ENCODE peak calls at places on chromosomes 6 and 20, in nine cellular contexts. One of them, this sample, is unnamed.

GRCh38 chr6:116268589-116269293 is 11.0 kb downstream of the TSPYL1 start:
- DNase-seq in breast epithelium: no peak
- DNase-seq in HepG2: peak; percentile 88
- DNase-seq in brain microvascular endothelial cell: peak; percentile 67
- DNase-seq in AG04450: peak; percentile 65
- DNase-seq in uterus: no peak
- DNase-seq in ovary: no peak
- DNase-seq in cardiac muscle cell: peak; percentile 67
- DNase-seq in adrenal gland: no peak
- DNase-seq in this sample: no peak

GRCh38 chr20:23585449-23585807 is 17.1 kb upstream of the CST9L start:
- DNase-seq in breast epithelium: no peak
- DNase-seq in HepG2: no peak
- DNase-seq in brain microvascular endothelial cell: no peak
- DNase-seq in AG04450: no peak
- DNase-seq in uterus: no peak
- DNase-seq in ovary: no peak
- DNase-seq in cardiac muscle cell: no peak
- DNase-seq in adrenal gland: no peak
- DNase-seq in this sample: no peak

GRCh38 chr6:53912661-53913060 is 117.9 kb downstream of the LRRC1 start:
- DNase-seq in breast epithelium: no peak
- DNase-seq in HepG2: no peak
- DNase-seq in brain microvascular endothelial cell: no peak
- DNase-seq in AG04450: no peak
- DNase-seq in uterus: no peak
- DNase-seq in ovary: no peak
- DNase-seq in cardiac muscle cell: no peak
- DNase-seq in adrenal gland: no peak
- DNase-seq in this sample: no peak

GRCh38 chr6:84597238-84597875 is 167.0 kb downstream of the TBX18 start:
- DNase-seq in breast epithelium: no peak
- DNase-seq in HepG2: no peak
- DNase-seq in brain microvascular endothelial cell: peak; percentile 41
- DNase-seq in AG04450: no peak
- DNase-seq in uterus: no peak
- DNase-seq in ovary: no peak
- DNase-seq in cardiac muscle cell: no peak
- DNase-seq in adrenal gland: no peak
- DNase-seq in this sample: no peak

GRCh38 chr6:18586133-18586532 is 199.0 kb downstream of the RNF144B start:
- DNase-seq in breast epithelium: no peak
- DNase-seq in HepG2: no peak
- DNase-seq in brain microvascular endothelial cell: no peak
- DNase-seq in AG04450: no peak
- DNase-seq in uterus: no peak
- DNase-seq in ovary: no peak
- DNase-seq in cardiac muscle cell: no peak
- DNase-seq in adrenal gland: no peak
- DNase-seq in this sample: no peak

GRCh38 chr6:49550413-49551125 is at the start of gene C6orf141:
- DNase-seq in breast epithelium: no peak
- DNase-seq in HepG2: no peak
- DNase-seq in brain microvascular endothelial cell: no peak
- DNase-seq in AG04450: no peak
- DNase-seq in uterus: no peak
- DNase-seq in ovary: no peak
- DNase-seq in cardiac muscle cell: peak; percentile 34
- DNase-seq in adrenal gland: no peak
- DNase-seq in this sample: no peak

GRCh38 chr20:1299522-1299921 is 29.4 kb downstream of the SDCBP2 start:
- DNase-seq in breast epithelium: no peak
- DNase-seq in HepG2: no peak
- DNase-seq in brain microvascular endothelial cell: no peak
- DNase-seq in AG04450: no peak
- DNase-seq in uterus: no peak
- DNase-seq in ovary: no peak
- DNase-seq in cardiac muscle cell: peak; percentile 16
- DNase-seq in adrenal gland: no peak
- DNase-seq in this sample: no peak

GRCh38 chr6:43052225-43052841 is 1.3 kb downstream of the CUL7 start:
- DNase-seq in breast epithelium: no peak
- DNase-seq in HepG2: no peak
- DNase-seq in brain microvascular endothelial cell: no peak
- DNase-seq in AG04450: no peak
- DNase-seq in uterus: peak; percentile 34
- DNase-seq in ovary: no peak
- DNase-seq in cardiac muscle cell: no peak
- DNase-seq in adrenal gland: no peak
- DNase-seq in this sample: no peak

GRCh38 chr6:122381494-122382083 is 17.9 kb upstream of the HSF2 start:
- DNase-seq in breast epithelium: peak; percentile 23
- DNase-seq in HepG2: peak; percentile 69
- DNase-seq in brain microvascular endothelial cell: peak; percentile 74
- DNase-seq in AG04450: peak; percentile 71
- DNase-seq in uterus: peak; percentile 63
- DNase-seq in ovary: peak; percentile 69
- DNase-seq in cardiac muscle cell: peak; percentile 80
- DNase-seq in adrenal gland: peak; percentile 84
- DNase-seq in this sample: peak; percentile 61

GRCh38 chr6:161107779-161108380 is 116.3 kb downstream of the MAP3K4 start:
- DNase-seq in breast epithelium: no peak
- DNase-seq in HepG2: no peak
- DNase-seq in brain microvascular endothelial cell: no peak
- DNase-seq in AG04450: no peak
- DNase-seq in uterus: no peak
- DNase-seq in ovary: no peak
- DNase-seq in cardiac muscle cell: no peak
- DNase-seq in adrenal gland: no peak
- DNase-seq in this sample: no peak

GRCh38 chr6:15351631-15352030 is 105.8 kb downstream of the JARID2 start:
- DNase-seq in breast epithelium: no peak
- DNase-seq in HepG2: no peak
- DNase-seq in brain microvascular endothelial cell: peak; percentile 63
- DNase-seq in AG04450: peak; percentile 45
- DNase-seq in uterus: peak; percentile 47
- DNase-seq in ovary: peak; percentile 59
- DNase-seq in cardiac muscle cell: no peak
- DNase-seq in adrenal gland: peak; percentile 60
- DNase-seq in this sample: peak; percentile 60

GRCh38 chr6:126811307-126811706 is 307.2 kb upstream of the RSPO3 start:
- DNase-seq in breast epithelium: no peak
- DNase-seq in HepG2: no peak
- DNase-seq in brain microvascular endothelial cell: no peak
- DNase-seq in AG04450: no peak
- DNase-seq in uterus: no peak
- DNase-seq in ovary: no peak
- DNase-seq in cardiac muscle cell: no peak
- DNase-seq in adrenal gland: no peak
- DNase-seq in this sample: no peak

GRCh38 chr6:161954077-161954476 is 680.2 kb upstream of the AGPAT4 start:
- DNase-seq in breast epithelium: no peak
- DNase-seq in HepG2: no peak
- DNase-seq in brain microvascular endothelial cell: no peak
- DNase-seq in AG04450: no peak
- DNase-seq in uterus: no peak
- DNase-seq in ovary: no peak
- DNase-seq in cardiac muscle cell: no peak
- DNase-seq in adrenal gland: no peak
- DNase-seq in this sample: no peak

GRCh38 chr6:32046450-32047083 is 8.4 kb downstream of the CYP21A2 start:
- DNase-seq in breast epithelium: no peak
- DNase-seq in HepG2: peak; percentile 31
- DNase-seq in brain microvascular endothelial cell: no peak
- DNase-seq in AG04450: no peak
- DNase-seq in uterus: peak; percentile 65
- DNase-seq in ovary: peak; percentile 77
- DNase-seq in cardiac muscle cell: no peak
- DNase-seq in adrenal gland: peak; percentile 76
- DNase-seq in this sample: no peak

GRCh38 chr6:170146640-170147039 is 144.2 kb downstream of the DLL1 start:
- DNase-seq in breast epithelium: no peak
- DNase-seq in HepG2: no peak
- DNase-seq in brain microvascular endothelial cell: no peak
- DNase-seq in AG04450: no peak
- DNase-seq in uterus: no peak
- DNase-seq in ovary: no peak
- DNase-seq in cardiac muscle cell: no peak
- DNase-seq in adrenal gland: no peak
- DNase-seq in this sample: no peak

GRCh38 chr6:106194949-106195919 is 109.1 kb downstream of the PRDM1 start:
- DNase-seq in breast epithelium: no peak
- DNase-seq in HepG2: no peak
- DNase-seq in brain microvascular endothelial cell: no peak
- DNase-seq in AG04450: no peak
- DNase-seq in uterus: no peak
- DNase-seq in ovary: no peak
- DNase-seq in cardiac muscle cell: no peak
- DNase-seq in adrenal gland: no peak
- DNase-seq in this sample: no peak

GRCh38 chr6:156686429-156686939 is 90.7 kb upstream of the ARID1B start:
- DNase-seq in breast epithelium: peak; percentile 43
- DNase-seq in HepG2: peak; percentile 70
- DNase-seq in brain microvascular endothelial cell: peak; percentile 40
- DNase-seq in AG04450: no peak
- DNase-seq in uterus: no peak
- DNase-seq in ovary: peak; percentile 28
- DNase-seq in cardiac muscle cell: peak; percentile 65
- DNase-seq in adrenal gland: peak; percentile 56
- DNase-seq in this sample: no peak

GRCh38 chr20:60993647-60994046 is 258.4 kb upstream of the CDH4 start:
- DNase-seq in breast epithelium: no peak
- DNase-seq in HepG2: no peak
- DNase-seq in brain microvascular endothelial cell: no peak
- DNase-seq in AG04450: no peak
- DNase-seq in uterus: no peak
- DNase-seq in ovary: no peak
- DNase-seq in cardiac muscle cell: peak; percentile 15
- DNase-seq in adrenal gland: no peak
- DNase-seq in this sample: no peak
- TF ChIP-seq CTCF in breast epithelium: no peak
- TF ChIP-seq CTCF in HepG2: peak; percentile 32
- TF ChIP-seq CTCF in brain microvascular endothelial cell: peak; percentile 18
- TF ChIP-seq CTCF in AG04450: peak; percentile 52
- TF ChIP-seq CTCF in uterus: no peak
- TF ChIP-seq CTCF in ovary: no peak
- TF ChIP-seq CTCF in cardiac muscle cell: no peak
- TF ChIP-seq CTCF in adrenal gland: no peak
- TF ChIP-seq CTCF in this sample: no peak

DNA sequence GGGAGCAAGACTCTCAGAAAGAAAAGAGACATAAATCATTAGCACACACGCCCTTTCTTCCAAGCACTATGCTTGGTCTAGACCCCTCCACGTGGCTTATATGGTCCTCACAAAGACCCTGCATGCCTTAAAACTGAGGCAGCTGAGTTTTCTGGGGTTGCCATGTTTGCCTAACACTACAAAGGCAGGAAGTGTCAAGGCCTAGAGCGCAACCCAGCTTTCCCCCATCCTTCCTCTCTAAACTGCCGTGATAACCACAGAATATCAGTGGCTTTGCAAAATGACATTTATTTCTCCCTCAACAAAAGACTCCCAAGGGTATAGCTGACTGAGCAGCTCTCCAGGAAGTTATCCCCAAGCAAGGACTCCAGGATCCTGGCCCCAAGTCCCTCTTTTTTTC is 146.4 kb upstream of the TOP1 start:
- DNase-seq in breast epithelium: no peak
- DNase-seq in HepG2: no peak
- DNase-seq in brain microvascular endothelial cell: no peak
- DNase-seq in AG04450: no peak
- DNase-seq in uterus: no peak
- DNase-seq in ovary: no peak
- DNase-seq in cardiac muscle cell: no peak
- DNase-seq in adrenal gland: no peak
- DNase-seq in this sample: no peak
- H3K27ac ChIP-seq in breast epithelium: no peak overlapping the region
- H3K27ac ChIP-seq in HepG2: no peak overlapping the region
- H3K27ac ChIP-seq in brain microvascular endothelial cell: no peak overlapping the region
- H3K27ac ChIP-seq in AG04450: no peak overlapping the region
- H3K27ac ChIP-seq in uterus: no peak overlapping the region
- H3K27ac ChIP-seq in ovary: no peak overlapping the region
- H3K27ac ChIP-seq in cardiac muscle cell: no peak overlapping the region
- H3K27ac ChIP-seq in adrenal gland: no peak overlapping the region
- H3K27ac ChIP-seq in this sample: no peak overlapping the region

GRCh38 chr6:10794239-10794638 is 44.1 kb downstream of the MAK start:
- DNase-seq in breast epithelium: no peak
- DNase-seq in HepG2: no peak
- DNase-seq in brain microvascular endothelial cell: no peak
- DNase-seq in AG04450: no peak
- DNase-seq in uterus: no peak
- DNase-seq in ovary: no peak
- DNase-seq in cardiac muscle cell: no peak
- DNase-seq in adrenal gland: no peak
- DNase-seq in this sample: no peak
- TF ChIP-seq CTCF in breast epithelium: no peak
- TF ChIP-seq CTCF in HepG2: no peak
- TF ChIP-seq CTCF in brain microvascular endothelial cell: no peak
- TF ChIP-seq CTCF in AG04450: no peak
- TF ChIP-seq CTCF in uterus: no peak
- TF ChIP-seq CTCF in ovary: no peak
- TF ChIP-seq CTCF in cardiac muscle cell: no peak
- TF ChIP-seq CTCF in adrenal gland: no peak
- TF ChIP-seq CTCF in this sample: no peak

GRCh38 chr6:145660676-145661075 is 74.6 kb downstream of the EPM2A start:
- DNase-seq in breast epithelium: no peak
- DNase-seq in HepG2: no peak
- DNase-seq in brain microvascular endothelial cell: no peak
- DNase-seq in AG04450: no peak
- DNase-seq in uterus: no peak
- DNase-seq in ovary: no peak
- DNase-seq in cardiac muscle cell: no peak
- DNase-seq in adrenal gland: no peak
- DNase-seq in this sample: no peak
- H3K27ac ChIP-seq in breast epithelium: no peak overlapping the region
- H3K27ac ChIP-seq in HepG2: no peak overlapping the region
- H3K27ac ChIP-seq in brain microvascular endothelial cell: no peak overlapping the region
- H3K27ac ChIP-seq in AG04450: no peak overlapping the region
- H3K27ac ChIP-seq in uterus: no peak overlapping the region
- H3K27ac ChIP-seq in ovary: no peak overlapping the region
- H3K27ac ChIP-seq in cardiac muscle cell: no peak overlapping the region
- H3K27ac ChIP-seq in adrenal gland: no peak overlapping the region
- H3K27ac ChIP-seq in this sample: no peak overlapping the region

DNA sequence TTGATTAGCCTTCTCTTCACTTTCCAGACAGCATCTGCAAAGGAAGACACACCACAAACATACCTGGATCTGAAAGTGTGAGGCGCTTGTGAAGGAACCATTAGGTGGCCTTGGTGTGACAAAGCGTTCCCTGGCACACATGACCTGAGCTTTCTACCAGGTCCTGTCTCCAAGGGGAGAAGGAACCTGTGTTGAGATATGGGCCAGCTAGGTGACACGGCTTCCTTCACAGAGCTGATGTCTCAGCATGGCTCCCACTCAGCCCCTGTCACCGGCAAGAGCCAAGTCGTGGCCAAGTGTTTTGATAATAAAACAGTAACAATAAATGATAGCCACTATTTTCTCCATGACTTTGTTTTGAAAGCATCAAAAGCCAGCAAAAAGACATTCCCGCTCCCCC is 20.3 kb upstream of the TAGAP start:
- DNase-seq in breast epithelium: no peak
- DNase-seq in HepG2: no peak
- DNase-seq in brain microvascular endothelial cell: no peak
- DNase-seq in AG04450: no peak
- DNase-seq in uterus: no peak
- DNase-seq in ovary: no peak
- DNase-seq in cardiac muscle cell: no peak
- DNase-seq in adrenal gland: no peak
- DNase-seq in this sample: no peak
- TF ChIP-seq CTCF in breast epithelium: no peak
- TF ChIP-seq CTCF in HepG2: no peak
- TF ChIP-seq CTCF in brain microvascular endothelial cell: no peak
- TF ChIP-seq CTCF in AG04450: no peak
- TF ChIP-seq CTCF in uterus: no peak
- TF ChIP-seq CTCF in ovary: no peak
- TF ChIP-seq CTCF in cardiac muscle cell: no peak
- TF ChIP-seq CTCF in adrenal gland: no peak
- TF ChIP-seq CTCF in this sample: no peak